ENCODE peak calls at places on chromosomes 4 and X, in ten cellular contexts. H, P, I, R, D, E, V, B, F and M are unnamed samples.

GRCh38 chr4:25826074-25826752 is 36.6 kb downstream of the SEL1L3 start:
- DNase-seq in H (no peak), P (no peak), I (peak), R (no peak), D (no peak), E (no peak), V (no peak), B (no peak), F (no peak), M (no peak)

GRCh38 chr4:175238827-175239517 is 320.8 kb downstream of the ADAM29 start:
- DNase-seq in H (no peak), P (no peak), I (no peak), R (no peak), D (no peak), E (no peak), V (no peak), B (no peak), F (no peak), M (no peak)

GRCh38 chrX:39063702-39064101 is 262.4 kb downstream of the MID1IP1 start:
- DNase-seq in H (no peak), P (no peak), I (no peak), R (no peak), D (no peak), E (no peak), V (no peak), B (no peak), F (no peak), M (no peak)

GRCh38 chr4:74327751-74328150 is 19.5 kb downstream of the EPGN start:
- DNase-seq in H (no peak), P (no peak), I (no peak), R (no peak), D (no peak), E (no peak), V (no peak), B (no peak), F (no peak), M (no peak)

GRCh38 chr4:85681194-85681803 is 206.3 kb downstream of the ARHGAP24 start:
- DNase-seq in H (no peak), P (peak), I (no peak), R (peak), D (no peak), E (no peak), V (no peak), B (peak), F (peak), M (no peak)

GRCh38 chr4:182062936-182063335 is 180.3 kb upstream of the TENM3 start:
- DNase-seq in H (no peak), P (peak), I (no peak), R (no peak), D (peak), E (no peak), V (no peak), B (no peak), F (peak), M (no peak)

GRCh38 chr4:189198624-189199023 is 742.0 kb upstream of the FRG1 start:
- DNase-seq in H (no peak), P (no peak), I (no peak), R (no peak), D (no peak), E (no peak), V (no peak), B (no peak), F (no peak), M (no peak)

GRCh38 chrX:37692918-37693317 is 7.3 kb downstream of the XK start:
- DNase-seq in H (no peak), P (no peak), I (no peak), R (no peak), D (no peak), E (no peak), V (no peak), B (no peak), F (no peak), M (no peak)

GRCh38 chr4:25439913-25440477 is 62.9 kb downstream of the ANAPC4 start:
- DNase-seq in H (peak), P (peak), I (peak), R (peak), D (peak), E (no peak), V (no peak), B (peak), F (peak), M (peak)

GRCh38 chr4:53863163-53863562 is 201.2 kb downstream of the CHIC2 start:
- DNase-seq in H (no peak), P (no peak), I (no peak), R (no peak), D (no peak), E (no peak), V (no peak), B (no peak), F (peak), M (no peak)